ENCODE peak calls at places on chromosomes 5 and 9, in five cellular contexts. U is psoas muscle, P is SJSA1, T is aorta, E is adrenal gland. X is an unnamed sample.
A peak's percentile ranks its signal among the peaks of the same experiment; 100 is the strongest.

GRCh38 chr5:173963867-173964429 is 25.0 kb upstream of the C5orf47 start:
- DNase-seq in U (no peak), P (no peak), T (no peak), E (peak; percentile 54), X (no peak)

GRCh38 chr5:35745666-35746065 is 111.0 kb upstream of the IL7R start:
- DNase-seq in U (no peak), P (no peak), T (no peak), E (no peak), X (no peak)

GRCh38 chr9:13064676-13065075 is 214.8 kb downstream of the MPDZ start:
- DNase-seq in U (no peak), P (no peak), T (no peak), E (no peak), X (no peak)

GRCh38 chr5:80181618-80182211 is 74.1 kb downstream of the SERINC5 start:
- DNase-seq in U (no peak), P (no peak), T (no peak), E (peak; percentile 70), X (peak; percentile 38)

GRCh38 chr5:172410160-172410559 is 44.2 kb downstream of the SH3PXD2B start:
- DNase-seq in U (no peak), P (no peak), T (no peak), E (no peak), X (no peak)

GRCh38 chr9:127397722-127398647 is 1.0 kb downstream of the SLC2A8 start:
- DNase-seq in U (peak; percentile 74), P (peak; percentile 63), T (peak; percentile 67), E (peak; percentile 74), X (peak; percentile 25)

GRCh38 chr5:64074533-64074932 is 91.1 kb upstream of the RNF180 start:
- DNase-seq in U (no peak), P (no peak), T (no peak), E (no peak), X (no peak)

GRCh38 chr9:4463824-4464223 is 26.4 kb upstream of the SLC1A1 start:
- DNase-seq in U (no peak), P (no peak), T (no peak), E (no peak), X (no peak)

GRCh38 chr5:81486711-81487110 is 92.8 kb upstream of the ACOT12 start:
- DNase-seq in U (no peak), P (no peak), T (no peak), E (no peak), X (no peak)

GRCh38 chr5:9715891-9716335 is 85.8 kb upstream of the TAS2R1 start:
- DNase-seq in U (no peak), P (peak; percentile 75), T (no peak), E (no peak), X (no peak)

GRCh38 chr9:17138503-17138902 is 3.7 kb downstream of the CNTLN start:
- DNase-seq in U (no peak), P (no peak), T (no peak), E (no peak), X (no peak)

GRCh38 chr9:18473551-18474279 is at the start of gene ADAMTSL1:
- DNase-seq in U (peak; percentile 40), P (no peak), T (peak; percentile 50), E (peak; percentile 58), X (no peak)

GRCh38 chr9:81182421-81182820 is 506.9 kb downstream of the TLE1 start:
- DNase-seq in U (peak; percentile 51), P (peak; percentile 38), T (no peak), E (no peak), X (no peak)

GRCh38 chr9:86445636-86446035 is 91.4 kb upstream of the TUT7 start:
- DNase-seq in U (no peak), P (no peak), T (no peak), E (no peak), X (no peak)

GRCh38 chr5:174239718-174240117 is 194.2 kb downstream of the NSG2 start:
- DNase-seq in U (no peak), P (no peak), T (no peak), E (no peak), X (no peak)

GRCh38 chr9:100602302-100602930 is 24.5 kb downstream of the CAVIN4 start:
- DNase-seq in U (no peak), P (no peak), T (no peak), E (peak; percentile 25), X (no peak)

GRCh38 chr9:5910413-5911057 is 19.8 kb downstream of the MLANA start:
- DNase-seq in U (no peak), P (no peak), T (no peak), E (no peak), X (no peak)

GRCh38 chr5:1814183-1815020 is 13.2 kb downstream of the NDUFS6 start:
- DNase-seq in U (peak; percentile 39), P (no peak), T (no peak), E (no peak), X (peak; percentile 6)

GRCh38 chr9:77864096-77864889 is 167.3 kb downstream of the GNAQ start:
- DNase-seq in U (no peak), P (no peak), T (no peak), E (no peak), X (no peak)

GRCh38 chr5:142192799-142193428 is 84.3 kb downstream of the NDFIP1 start:
- DNase-seq in U (no peak), P (no peak), T (peak; percentile 80), E (no peak), X (no peak)

GRCh38 chr5:43227655-43228054 is 35.6 kb downstream of the NIM1K start:
- DNase-seq in U (no peak), P (no peak), T (no peak), E (peak; percentile 12), X (no peak)

GRCh38 chr5:69367697-69368279 is 1.5 kb downstream of the AK6 start:
- DNase-seq in U (no peak), P (no peak), T (no peak), E (no peak), X (no peak)

GRCh38 chr9:98929096-98929495 is 14.6 kb upstream of the COL15A1 start:
- DNase-seq in U (no peak), P (no peak), T (no peak), E (no peak), X (no peak)

GRCh38 chr5:139492700-139493192 is 10.2 kb upstream of the STING1 start:
- DNase-seq in U (no peak), P (no peak), T (no peak), E (no peak), X (no peak)

GRCh38 chr5:165333623-165334022 is 1828.2 kb downstream of the MAT2B start:
- DNase-seq in U (no peak), P (no peak), T (no peak), E (no peak), X (no peak)
- H3K9me3 ChIP-seq in U (no peaks in the 10 kb centered on the region), P (peaks cover 9% of the 10 kb centered on the region), T (no peaks in the 10 kb centered on the region), E (no peaks in the 10 kb centered on the region), X (no peaks in the 10 kb centered on the region)

DNA sequence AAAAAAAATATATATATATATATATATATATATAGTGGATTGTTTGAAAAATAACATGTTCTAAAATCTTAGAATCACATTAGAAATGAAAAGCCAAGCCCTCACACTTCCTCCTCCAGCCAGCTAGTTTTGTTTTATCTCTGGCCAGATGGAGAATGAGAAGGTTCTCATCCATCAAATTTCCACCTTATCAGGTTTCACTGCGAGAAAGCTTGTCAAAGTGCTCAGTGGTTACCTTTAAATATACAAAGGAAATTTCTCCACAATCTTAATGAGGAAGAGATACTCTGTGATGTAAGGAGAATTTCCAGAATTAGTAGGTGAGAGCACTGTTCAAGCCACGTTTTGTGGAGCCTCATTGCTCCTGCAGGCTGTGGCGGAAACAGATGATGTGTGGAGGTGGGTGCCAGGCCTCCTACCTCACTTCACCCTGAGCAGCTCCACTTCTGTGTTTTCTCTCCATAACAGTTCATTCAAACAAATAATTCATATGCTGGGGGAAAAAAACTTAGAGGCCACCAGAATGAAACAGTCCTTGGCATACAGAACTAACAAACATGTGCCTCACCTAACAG is 71.9 kb downstream of the CDK5RAP2 start:
- DNase-seq in U (no peak), P (no peak), T (no peak), E (no peak), X (no peak)
- H3K9me3 ChIP-seq in U (no peaks in the 10 kb centered on the region), P (peaks cover 4% of the 10 kb centered on the region), T (peaks cover 2% of the 10 kb centered on the region), E (no peaks in the 10 kb centered on the region), X (no peaks in the 10 kb centered on the region)

GRCh38 chr5:4017076-4017803 is 421.6 kb downstream of the IRX1 start:
- DNase-seq in U (no peak), P (no peak), T (no peak), E (no peak), X (no peak)

GRCh38 chr5:4011943-4012342 is 416.3 kb downstream of the IRX1 start:
- DNase-seq in U (no peak), P (no peak), T (no peak), E (no peak), X (no peak)

GRCh38 chr5:4018007-4018406 is 422.4 kb downstream of the IRX1 start:
- DNase-seq in U (no peak), P (no peak), T (no peak), E (no peak), X (no peak)

GRCh38 chr5:4018968-4019766 is 423.5 kb downstream of the IRX1 start:
- DNase-seq in U (no peak), P (no peak), T (no peak), E (no peak), X (no peak)

DNA sequence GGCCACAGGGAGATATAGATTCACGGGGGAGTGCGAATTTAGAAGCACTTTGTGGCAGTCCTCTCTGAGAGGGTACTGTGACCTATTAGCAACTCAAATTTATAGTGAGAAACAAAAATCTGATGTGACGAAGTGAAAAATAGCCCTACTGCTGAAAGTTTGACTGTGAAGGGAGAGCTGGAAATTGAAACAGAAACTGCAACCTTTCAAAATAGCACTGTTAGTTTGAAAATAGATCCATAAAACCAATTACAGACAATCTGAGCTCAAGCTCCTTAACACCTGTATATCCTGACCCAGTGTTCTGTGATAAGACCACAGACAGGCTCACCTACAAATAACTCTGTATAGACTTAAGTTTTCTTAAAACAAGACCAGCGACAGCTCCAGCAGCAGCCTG is 420.1 kb downstream of the IRX1 start:
- DNase-seq in U (no peak), P (no peak), T (no peak), E (no peak), X (no peak)
- H3K9me3 ChIP-seq in U (no peaks in the 10 kb centered on the region), P (peaks cover 35% of the 10 kb centered on the region), T (no peaks in the 10 kb centered on the region), E (no peaks in the 10 kb centered on the region), X (peaks cover 2% of the 10 kb centered on the region)

DNA sequence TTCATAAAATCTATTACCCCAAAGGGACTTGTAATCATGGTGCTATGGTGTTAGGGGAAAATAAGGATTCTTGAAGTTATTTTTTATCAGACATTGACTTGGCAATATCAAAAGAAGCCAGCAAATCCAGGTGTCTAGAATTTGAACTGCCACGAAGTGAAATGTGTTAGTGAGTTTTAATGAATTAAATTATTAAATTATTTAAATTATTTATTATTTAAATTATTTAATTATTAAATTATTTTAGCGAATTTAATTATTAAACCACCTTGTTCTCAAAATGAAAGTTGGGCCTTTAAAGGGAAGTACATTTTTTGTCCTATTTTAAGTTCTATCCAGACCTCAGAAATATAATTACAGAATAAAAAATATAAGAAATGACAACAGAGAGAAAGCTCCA is 332.6 kb upstream of the SMC2 start:
- DNase-seq in U (no peak), P (no peak), T (no peak), E (no peak), X (no peak)
- H3K9me3 ChIP-seq in U (no peaks in the 10 kb centered on the region), P (no peaks in the 10 kb centered on the region), T (no peaks in the 10 kb centered on the region), E (no peaks in the 10 kb centered on the region), X (no peaks in the 10 kb centered on the region)

X was measured in T-helper 17 cell.